ENCODE peak calls at places on chromosomes 11 and 22, in six cellular contexts. One of them, this sample, is unnamed. For H3K36me3, the result is how much of the 10 kb centered on the place peaks cover.

GRCh38 chr22:32204856-32205722 is at the start of gene RFPL2:
- DNase-seq in gastrocnemius medialis: no peak
- DNase-seq in H1: peak
- DNase-seq in esophagus muscularis mucosa: peak
- DNase-seq in adrenal gland: no peak
- DNase-seq in HCT116: peak
- DNase-seq in this sample: no peak

GRCh38 chr22:30778261-30778660 is 83.6 kb downstream of the OSBP2 start:
- DNase-seq in gastrocnemius medialis: no peak
- DNase-seq in H1: no peak
- DNase-seq in esophagus muscularis mucosa: no peak
- DNase-seq in adrenal gland: no peak
- DNase-seq in HCT116: no peak
- DNase-seq in this sample: no peak

GRCh38 chr11:499201-500076 is 7.6 kb downstream of the RNH1 start:
- DNase-seq in gastrocnemius medialis: no peak
- DNase-seq in H1: no peak
- DNase-seq in esophagus muscularis mucosa: no peak
- DNase-seq in adrenal gland: no peak
- DNase-seq in HCT116: no peak
- DNase-seq in this sample: no peak

GRCh38 chr11:66045177-66045639 is 3.8 kb downstream of the GAL3ST3 start:
- DNase-seq in gastrocnemius medialis: peak
- DNase-seq in H1: peak
- DNase-seq in esophagus muscularis mucosa: peak
- DNase-seq in adrenal gland: peak
- DNase-seq in HCT116: peak
- DNase-seq in this sample: peak

GRCh38 chr22:38310518-38311330 is 6.5 kb downstream of the CSNK1E start:
- DNase-seq in gastrocnemius medialis: no peak
- DNase-seq in H1: no peak
- DNase-seq in esophagus muscularis mucosa: no peak
- DNase-seq in adrenal gland: no peak
- DNase-seq in HCT116: no peak
- DNase-seq in this sample: peak

GRCh38 chr11:34960277-34960676 is 43.9 kb downstream of the PDHX start:
- DNase-seq in gastrocnemius medialis: no peak
- DNase-seq in H1: no peak
- DNase-seq in esophagus muscularis mucosa: no peak
- DNase-seq in adrenal gland: no peak
- DNase-seq in HCT116: no peak
- DNase-seq in this sample: no peak

GRCh38 chr11:10304495-10305261 is at the start of gene ADM:
- DNase-seq in gastrocnemius medialis: peak
- DNase-seq in H1: peak
- DNase-seq in esophagus muscularis mucosa: peak
- DNase-seq in adrenal gland: peak
- DNase-seq in HCT116: peak
- DNase-seq in this sample: peak

GRCh38 chr11:108958446-108959123 is 293.7 kb downstream of the DDX10 start:
- DNase-seq in gastrocnemius medialis: no peak
- DNase-seq in H1: no peak
- DNase-seq in esophagus muscularis mucosa: no peak
- DNase-seq in adrenal gland: peak
- DNase-seq in HCT116: no peak
- DNase-seq in this sample: no peak

GRCh38 chr11:44931466-44931865 is 19.2 kb downstream of the TP53I11 start:
- DNase-seq in gastrocnemius medialis: no peak
- DNase-seq in H1: no peak
- DNase-seq in esophagus muscularis mucosa: no peak
- DNase-seq in adrenal gland: no peak
- DNase-seq in HCT116: no peak
- DNase-seq in this sample: no peak

GRCh38 chr11:117839936-117840813 is 15.6 kb upstream of the FXYD2 start:
- DNase-seq in gastrocnemius medialis: no peak
- DNase-seq in H1: peak
- DNase-seq in esophagus muscularis mucosa: no peak
- DNase-seq in adrenal gland: no peak
- DNase-seq in HCT116: no peak
- DNase-seq in this sample: peak

GRCh38 chr11:61056566-61056965 is 45.7 kb upstream of the CD5 start:
- DNase-seq in gastrocnemius medialis: no peak
- DNase-seq in H1: no peak
- DNase-seq in esophagus muscularis mucosa: no peak
- DNase-seq in adrenal gland: no peak
- DNase-seq in HCT116: no peak
- DNase-seq in this sample: peak

GRCh38 chr22:50461536-50461935 is 13.3 kb downstream of the SBF1 start:
- DNase-seq in gastrocnemius medialis: no peak
- DNase-seq in H1: no peak
- DNase-seq in esophagus muscularis mucosa: no peak
- DNase-seq in adrenal gland: no peak
- DNase-seq in HCT116: no peak
- DNase-seq in this sample: no peak

GRCh38 chr22:50461979-50462540 is 12.8 kb downstream of the SBF1 start:
- DNase-seq in gastrocnemius medialis: no peak
- DNase-seq in H1: no peak
- DNase-seq in esophagus muscularis mucosa: no peak
- DNase-seq in adrenal gland: no peak
- DNase-seq in HCT116: no peak
- DNase-seq in this sample: no peak

GRCh38 chr22:50459443-50460140 is 15.2 kb downstream of the SBF1 start:
- DNase-seq in gastrocnemius medialis: no peak
- DNase-seq in H1: no peak
- DNase-seq in esophagus muscularis mucosa: no peak
- DNase-seq in adrenal gland: no peak
- DNase-seq in HCT116: no peak
- DNase-seq in this sample: no peak

GRCh38 chr22:50459016-50459415 is 15.8 kb downstream of the SBF1 start:
- DNase-seq in gastrocnemius medialis: no peak
- DNase-seq in H1: no peak
- DNase-seq in esophagus muscularis mucosa: no peak
- DNase-seq in adrenal gland: no peak
- DNase-seq in HCT116: no peak
- DNase-seq in this sample: no peak

GRCh38 chr22:50460942-50461341 is 13.9 kb downstream of the SBF1 start:
- DNase-seq in gastrocnemius medialis: no peak
- DNase-seq in H1: no peak
- DNase-seq in esophagus muscularis mucosa: no peak
- DNase-seq in adrenal gland: no peak
- DNase-seq in HCT116: no peak
- DNase-seq in this sample: no peak
- H3K36me3 ChIP-seq in gastrocnemius medialis: under half
- H3K36me3 ChIP-seq in H1: under half
- H3K36me3 ChIP-seq in esophagus muscularis mucosa: half or more
- H3K36me3 ChIP-seq in adrenal gland: under half
- H3K36me3 ChIP-seq in HCT116: under half
- H3K36me3 ChIP-seq in this sample: half or more

GRCh38 chr22:50528682-50529415 is 963 bp downstream of the TYMP start:
- DNase-seq in gastrocnemius medialis: no peak
- DNase-seq in H1: peak
- DNase-seq in esophagus muscularis mucosa: no peak
- DNase-seq in adrenal gland: peak
- DNase-seq in HCT116: no peak
- DNase-seq in this sample: no peak

GRCh38 chr22:50530857-50531545 is 1.2 kb upstream of the TYMP start:
- DNase-seq in gastrocnemius medialis: peak
- DNase-seq in H1: peak
- DNase-seq in esophagus muscularis mucosa: no peak
- DNase-seq in adrenal gland: peak
- DNase-seq in HCT116: peak
- DNase-seq in this sample: peak

GRCh38 chr22:50531546-50532352 is 1.9 kb upstream of the TYMP start:
- DNase-seq in gastrocnemius medialis: no peak
- DNase-seq in H1: peak
- DNase-seq in esophagus muscularis mucosa: no peak
- DNase-seq in adrenal gland: peak
- DNase-seq in HCT116: no peak
- DNase-seq in this sample: peak

GRCh38 chr22:50529416-50530279 is at the start of gene TYMP:
- DNase-seq in gastrocnemius medialis: no peak
- DNase-seq in H1: peak
- DNase-seq in esophagus muscularis mucosa: no peak
- DNase-seq in adrenal gland: peak
- DNase-seq in HCT116: no peak
- DNase-seq in this sample: peak

DNA sequence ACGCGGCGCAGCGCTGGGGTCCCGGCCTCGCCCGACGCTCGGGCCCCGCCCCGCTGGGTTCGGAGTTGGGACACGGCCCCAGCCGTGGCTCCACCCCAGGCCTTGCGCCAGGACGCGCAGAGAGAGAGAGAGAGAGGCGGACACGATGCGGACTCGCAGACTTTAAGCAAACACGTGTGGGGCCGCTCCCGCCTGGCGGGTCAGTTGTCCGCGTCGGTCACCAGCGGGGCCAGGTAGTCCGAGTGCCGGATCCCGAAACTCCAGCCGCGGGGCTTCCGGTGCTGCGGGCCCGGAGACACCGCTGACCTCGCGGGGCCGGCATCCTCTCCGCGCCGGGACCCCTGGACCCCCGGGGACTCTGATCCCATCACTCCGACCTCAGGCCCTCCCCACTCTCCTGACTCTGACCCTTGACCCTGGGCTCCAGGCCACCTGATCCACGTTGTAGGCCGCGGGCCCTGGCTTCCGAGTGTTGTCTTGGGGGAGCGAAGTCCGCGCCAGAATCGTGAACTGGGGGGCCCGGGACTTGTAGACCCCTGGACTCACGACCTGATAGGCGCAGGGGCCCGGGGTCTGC is 556 bp upstream of the TYMP start:
- DNase-seq in gastrocnemius medialis: no peak
- DNase-seq in H1: peak
- DNase-seq in esophagus muscularis mucosa: no peak
- DNase-seq in adrenal gland: peak
- DNase-seq in HCT116: peak
- DNase-seq in this sample: peak
- TF ChIP-seq POLR2A in gastrocnemius medialis: peak
- TF ChIP-seq POLR2A in H1: no peak
- TF ChIP-seq POLR2A in esophagus muscularis mucosa: peak
- TF ChIP-seq POLR2A in adrenal gland: peak
- TF ChIP-seq POLR2A in HCT116: peak
- TF ChIP-seq POLR2A in this sample: no peak

DNA sequence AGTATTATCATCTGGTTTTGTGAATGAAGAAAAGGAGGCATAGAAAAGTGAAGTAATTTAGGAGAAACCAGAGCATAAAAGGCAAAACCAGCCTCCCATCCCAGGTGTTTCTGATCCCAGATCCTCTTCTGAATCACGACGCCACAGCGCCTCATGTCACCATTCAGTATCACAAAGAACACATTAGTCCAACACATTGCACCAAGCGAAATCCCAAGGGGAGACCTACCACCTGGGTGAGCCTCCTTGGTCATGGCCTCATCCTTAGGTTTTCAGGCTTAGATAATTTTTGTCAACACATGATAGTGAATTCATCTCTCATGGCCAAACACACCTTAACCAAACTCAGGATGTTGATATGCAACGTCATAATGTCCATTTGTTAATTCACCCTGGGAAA is 181.5 kb upstream of the SORL1-AS1 start:
- DNase-seq in gastrocnemius medialis: no peak
- DNase-seq in H1: no peak
- DNase-seq in esophagus muscularis mucosa: no peak
- DNase-seq in adrenal gland: no peak
- DNase-seq in HCT116: no peak
- DNase-seq in this sample: no peak
- H3K4me3 ChIP-seq in gastrocnemius medialis: no peak
- H3K4me3 ChIP-seq in H1: no peak
- H3K4me3 ChIP-seq in esophagus muscularis mucosa: no peak
- H3K4me3 ChIP-seq in adrenal gland: no peak
- H3K4me3 ChIP-seq in HCT116: no peak
- H3K4me3 ChIP-seq in this sample: no peak

DNA sequence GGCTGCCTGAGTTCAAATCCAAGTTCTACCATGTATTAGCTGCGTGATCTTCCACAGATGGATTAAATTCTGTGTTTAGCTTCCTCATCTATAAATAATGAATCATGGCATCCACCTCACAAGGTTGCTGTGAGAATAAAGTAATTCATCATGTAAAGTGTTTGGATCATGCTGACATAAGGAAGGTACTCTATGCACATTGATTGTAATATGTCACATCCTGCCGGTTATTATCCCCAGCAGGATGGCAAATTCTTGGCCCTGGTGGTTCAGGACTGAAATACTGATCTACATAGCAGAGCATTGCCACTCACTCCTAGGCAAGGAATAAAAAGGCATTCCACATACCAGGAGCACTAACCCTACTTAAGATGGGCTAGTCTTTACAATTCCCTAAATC is 40.8 kb downstream of the LGR4 start:
- DNase-seq in gastrocnemius medialis: no peak
- DNase-seq in H1: no peak
- DNase-seq in esophagus muscularis mucosa: no peak
- DNase-seq in adrenal gland: no peak
- DNase-seq in HCT116: no peak
- DNase-seq in this sample: no peak
- H3K36me3 ChIP-seq in gastrocnemius medialis: under half
- H3K36me3 ChIP-seq in H1: under half
- H3K36me3 ChIP-seq in esophagus muscularis mucosa: under half
- H3K36me3 ChIP-seq in adrenal gland: under half
- H3K36me3 ChIP-seq in HCT116: under half
- H3K36me3 ChIP-seq in this sample: under half

GRCh38 chr11:94493146-94493442 is 550 bp downstream of the MRE11 start:
- DNase-seq in gastrocnemius medialis: no peak
- DNase-seq in H1: no peak
- DNase-seq in esophagus muscularis mucosa: no peak
- DNase-seq in adrenal gland: no peak
- DNase-seq in HCT116: no peak
- DNase-seq in this sample: no peak

GRCh38 chr11:94494200-94494545 is 389 bp downstream of the ANKRD49 start:
- DNase-seq in gastrocnemius medialis: no peak
- DNase-seq in H1: no peak
- DNase-seq in esophagus muscularis mucosa: no peak
- DNase-seq in adrenal gland: no peak
- DNase-seq in HCT116: no peak
- DNase-seq in this sample: no peak

GRCh38 chr11:94493443-94494199 is at the start of the genes ANKRD49 and MRE11:
- DNase-seq in gastrocnemius medialis: peak
- DNase-seq in H1: peak
- DNase-seq in esophagus muscularis mucosa: peak
- DNase-seq in adrenal gland: peak
- DNase-seq in HCT116: peak
- DNase-seq in this sample: peak
- TF ChIP-seq POLR2A in gastrocnemius medialis: peak
- TF ChIP-seq POLR2A in H1: peak
- TF ChIP-seq POLR2A in esophagus muscularis mucosa: peak
- TF ChIP-seq POLR2A in adrenal gland: peak
- TF ChIP-seq POLR2A in HCT116: peak
- TF ChIP-seq POLR2A in this sample: peak

DNA sequence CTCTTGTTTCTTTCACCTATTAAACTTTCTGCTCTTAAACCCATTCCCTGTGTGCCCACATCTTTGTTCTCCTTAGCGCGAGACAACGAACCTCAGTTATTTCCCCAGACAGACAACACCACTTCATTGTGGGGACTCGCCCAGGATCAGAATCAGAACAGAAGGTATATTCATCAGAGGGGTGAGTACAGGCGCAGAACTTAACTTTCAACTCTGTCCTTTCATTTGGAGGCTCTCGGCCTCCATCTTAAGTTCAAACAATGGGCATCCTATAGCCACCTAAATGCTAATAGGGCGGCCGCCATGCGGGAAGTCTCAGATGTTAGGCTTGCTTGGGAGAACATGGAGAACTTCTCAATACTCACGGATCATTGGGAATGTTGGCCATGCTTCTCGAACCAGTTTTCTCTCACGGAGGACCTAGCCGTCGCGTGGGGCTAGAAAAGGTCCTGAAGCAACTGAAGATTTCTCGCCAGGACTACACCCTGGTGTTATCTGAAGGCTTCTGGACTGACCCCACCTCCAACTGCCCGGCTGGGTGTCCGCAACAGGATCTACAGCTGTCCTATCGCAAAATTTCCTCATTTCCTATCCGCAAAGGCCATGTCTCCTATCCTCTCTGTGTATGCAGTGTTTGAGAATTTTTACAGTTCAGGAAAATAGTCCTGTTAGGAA is 13.4 kb upstream of the HYLS1 start:
- DNase-seq in gastrocnemius medialis: no peak
- DNase-seq in H1: no peak
- DNase-seq in esophagus muscularis mucosa: no peak
- DNase-seq in adrenal gland: no peak
- DNase-seq in HCT116: no peak
- DNase-seq in this sample: no peak
- H3K4me3 ChIP-seq in gastrocnemius medialis: no peak
- H3K4me3 ChIP-seq in H1: no peak
- H3K4me3 ChIP-seq in esophagus muscularis mucosa: no peak
- H3K4me3 ChIP-seq in adrenal gland: no peak
- H3K4me3 ChIP-seq in HCT116: no peak
- H3K4me3 ChIP-seq in this sample: no peak